ENCODE peak calls at places on chromosomes 5 and 9, in ten cellular contexts. X is AG09309; K is AG10803; I is dorsolateral prefrontal cortex; L is omental fat pad; O is B cell; W is Caki2; G is chondrocyte; N is stimulated activated CD8-positive, alpha-beta memory T cell treated with anti-CD3 and anti-CD28 coated beads, Interleukin-7, amount 100 ng/mL, for 24 hours; Q is fibroblast of lung. B is an unnamed sample.

GRCh38 chr9:80994892-80995291 is 694.5 kb downstream of the TLE1 start:
- DNase-seq in X (no peak), K (peak; percentile 0), I (no peak), L (no peak), O (no peak), W (no peak), G (no peak), N (no peak), Q (peak; percentile 58), B (no peak)

GRCh38 chr5:60997721-60998120 is 52.7 kb downstream of the NDUFAF2 start:
- DNase-seq in X (no peak), K (no peak), I (peak; percentile 57), L (no peak), O (no peak), W (no peak), G (no peak), N (no peak), Q (no peak), B (no peak)

GRCh38 chr5:5240234-5240633 is 100.1 kb downstream of the ADAMTS16 start:
- DNase-seq in X (no peak), K (no peak), I (no peak), L (no peak), O (no peak), W (no peak), G (no peak), N (no peak), Q (no peak), B (no peak)

GRCh38 chr5:176174345-176175025 is 63.7 kb upstream of the SIMC1 start:
- DNase-seq in X (no peak), K (no peak), I (no peak), L (no peak), O (no peak), W (no peak), G (no peak), N (no peak), Q (no peak), B (no peak)

GRCh38 chr5:79488058-79488457 is 25.9 kb downstream of the HOMER1 start:
- DNase-seq in X (no peak), K (no peak), I (no peak), L (no peak), O (no peak), W (no peak), G (no peak), N (no peak), Q (peak; percentile 50), B (no peak)

GRCh38 chr9:134329886-134330285 is 3.6 kb downstream of the RXRA start:
- DNase-seq in X (no peak), K (no peak), I (no peak), L (no peak), O (no peak), W (peak; percentile 63), G (no peak), N (no peak), Q (no peak), B (no peak)

GRCh38 chr9:121206516-121207370 is 5.1 kb upstream of the RAB14 start:
- DNase-seq in X (no peak), K (peak; percentile 61), I (no peak), L (no peak), O (no peak), W (no peak), G (no peak), N (no peak), Q (peak; percentile 62), B (no peak)

GRCh38 chr5:82068723-82069122 is 96.9 kb downstream of the ATG10 start:
- DNase-seq in X (no peak), K (no peak), I (no peak), L (no peak), O (no peak), W (no peak), G (no peak), N (no peak), Q (no peak), B (no peak)

GRCh38 chr5:157384971-157385709 is 74.9 kb upstream of the NIPAL4 start:
- DNase-seq in X (peak; percentile 99), K (peak; percentile 100), I (no peak), L (no peak), O (no peak), W (peak; percentile 85), G (no peak), N (no peak), Q (peak; percentile 100), B (no peak)

GRCh38 chr9:98558575-98558974 is 150.2 kb downstream of the GABBR2 start:
- DNase-seq in X (no peak), K (peak; percentile 25), I (no peak), L (no peak), O (peak; percentile 18), W (no peak), G (no peak), N (no peak), Q (peak; percentile 73), B (no peak)

GRCh38 chr9:129322022-129322621 is 144.1 kb upstream of the IER5L start:
- DNase-seq in X (no peak), K (no peak), I (no peak), L (no peak), O (no peak), W (no peak), G (peak; percentile 83), N (no peak), Q (no peak), B (no peak)

GRCh38 chr5:168409601-168410458 is 76.4 kb upstream of the RARS1 start:
- DNase-seq in X (peak; percentile 23), K (peak; percentile 64), I (no peak), L (no peak), O (no peak), W (no peak), G (no peak), N (peak; percentile 10), Q (peak; percentile 91), B (peak; percentile 22)

GRCh38 chr9:121732886-121733285 is 81.5 kb downstream of the DAB2IP start:
- DNase-seq in X (no peak), K (no peak), I (no peak), L (no peak), O (no peak), W (no peak), G (no peak), N (no peak), Q (no peak), B (no peak)

GRCh38 chr5:89968870-89969472 is 440.6 kb downstream of the CETN3 start:
- DNase-seq in X (no peak), K (peak; percentile 26), I (no peak), L (no peak), O (no peak), W (no peak), G (no peak), N (no peak), Q (peak; percentile 78), B (no peak)